ENCODE peak calls at places on chromosome 1, in nine cellular contexts. D is sigmoid colon; S is Peyer's patch; O is neural progenitor cell; C is left lung; Q is CD8-positive, alpha-beta T cell; H is mammary epithelial cell; W is vagina; J is uterus. G is an unnamed sample.

GRCh38 chr1:52836035-52836434 is 6.5 kb upstream of the ZYG11A start:
- DNase-seq in C (no peak), D (no peak), J (no peak), W (no peak), O (no peak), H (no peak), S (no peak), Q (no peak), G (no peak)

GRCh38 chr1:67791261-67791660 is 42.0 kb downstream of the GNG12 start:
- DNase-seq in D (no peak), O (no peak), C (no peak), J (no peak), W (no peak), Q (no peak), H (no peak), S (no peak), G (peak; percentile 58)

GRCh38 chr1:6269997-6270401 is 9.1 kb upstream of the GPR153 start:
- DNase-seq in H (no peak), S (no peak), C (no peak), D (no peak), W (no peak), O (no peak), J (no peak), Q (no peak), G (no peak)

GRCh38 chr1:201409440-201409839 is 10.3 kb upstream of the LAD1 start:
- DNase-seq in H (no peak), W (no peak), S (no peak), J (no peak), C (no peak), Q (no peak), O (no peak), D (no peak), G (no peak)

GRCh38 chr1:241270016-241270415 is 87.0 kb downstream of the RGS7 start:
- DNase-seq in D (no peak), O (no peak), S (no peak), C (no peak), Q (no peak), W (no peak), H (no peak), J (no peak), G (no peak)

GRCh38 chr1:191839891-191840290 is 318.4 kb upstream of the RGS18 start:
- DNase-seq in H (peak; percentile 3), Q (no peak), D (no peak), C (no peak), W (no peak), O (no peak), S (no peak), J (no peak), G (peak; percentile 3)

GRCh38 chr1:76713535-76713934 is 153.7 kb upstream of the ST6GALNAC5 start:
- DNase-seq in H (no peak), W (no peak), O (no peak), D (no peak), J (no peak), Q (no peak), S (no peak), C (no peak), G (no peak)

GRCh38 chr1:171871848-171872247 is 30.6 kb downstream of the DNM3 start:
- DNase-seq in W (no peak), S (no peak), Q (no peak), C (no peak), D (no peak), O (no peak), H (no peak), J (no peak), G (no peak)

GRCh38 chr1:50894340-50894739 is 65.7 kb downstream of the FAF1 start:
- DNase-seq in D (no peak), O (no peak), Q (no peak), W (no peak), J (no peak), S (no peak), H (no peak), C (no peak), G (no peak)

GRCh38 chr1:241525026-241525425 is 5.5 kb upstream of the FH start:
- DNase-seq in J (no peak), D (no peak), C (no peak), W (no peak), Q (no peak), H (no peak), O (no peak), S (no peak), G (no peak)

GRCh38 chr1:117664314-117664713 is 58.5 kb downstream of the TENT5C start:
- DNase-seq in Q (peak; percentile 30), C (no peak), W (no peak), O (no peak), J (no peak), H (no peak), S (peak; percentile 65), D (no peak), G (no peak)

GRCh38 chr1:231937013-231937754 is 310.6 kb downstream of the DISC1 start:
- DNase-seq in H (no peak), J (no peak), Q (no peak), D (peak; percentile 69), S (no peak), C (no peak), O (no peak), W (no peak), G (no peak)

GRCh38 chr1:74402873-74403272 is 109.5 kb downstream of the LRRC53 start:
- DNase-seq in Q (no peak), S (no peak), O (no peak), C (no peak), H (no peak), W (no peak), D (no peak), J (no peak), G (no peak)

GRCh38 chr1:150696590-150696989 is 364 bp downstream of the GOLPH3L start:
- DNase-seq in D (no peak), S (no peak), J (no peak), H (no peak), W (no peak), Q (no peak), C (no peak), O (peak; percentile 41), G (no peak)

DNA sequence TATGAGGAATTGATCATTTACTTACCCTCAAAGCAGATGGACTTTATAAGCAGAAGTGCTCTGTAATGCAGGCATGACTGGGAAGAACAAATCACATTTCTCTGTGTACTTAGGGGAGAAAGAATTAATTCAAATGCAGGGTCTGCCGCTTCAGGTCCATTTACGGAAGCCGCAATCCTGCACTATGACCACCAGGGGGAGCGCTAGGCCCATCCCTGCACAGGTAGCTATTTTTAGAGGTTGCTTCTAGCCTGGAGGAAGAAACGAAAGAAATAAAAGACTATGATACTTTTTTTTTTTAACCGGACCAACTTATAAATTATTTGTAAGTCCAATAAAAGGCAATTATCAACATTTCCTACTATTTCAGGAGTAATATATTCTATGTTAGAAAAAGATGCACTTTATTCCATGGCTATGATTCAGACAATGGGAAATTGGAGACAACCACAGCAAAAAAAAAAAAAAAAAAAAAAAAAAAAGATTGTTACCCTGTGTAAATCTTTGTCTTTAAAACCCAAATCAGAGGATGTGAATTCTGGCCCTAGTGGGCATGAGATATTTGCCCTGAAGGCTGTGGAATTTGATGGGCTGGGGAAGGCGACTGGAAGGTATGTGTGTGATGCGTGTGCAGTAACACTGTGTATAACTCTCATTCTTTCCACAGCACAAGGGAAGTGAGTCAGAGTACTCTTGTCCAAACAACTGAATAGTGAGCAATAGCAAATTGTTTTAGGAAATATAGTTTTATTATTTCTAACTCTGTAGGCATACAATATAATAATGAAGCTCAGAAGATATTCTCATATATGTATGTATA is 12.9 kb upstream of the FYB2 start:
- DNase-seq in H (peak; percentile 81), S (peak; percentile 40), Q (peak; percentile 23), C (peak; percentile 80), W (no peak), O (peak; percentile 76), J (peak; percentile 45), D (peak; percentile 78), G (peak; percentile 91)
- H3K27ac ChIP-seq in H (peak overlapping the region; percentile 38), S (no peak overlapping the region), Q (no peak overlapping the region), C (no peak overlapping the region), W (no peak overlapping the region), O (no peak overlapping the region), J (no peak overlapping the region), D (peak overlapping the region; percentile 55), G (no peak overlapping the region)

GRCh38 chr1:210438928-210439841 is 110.5 kb downstream of the HHAT start:
- DNase-seq in H (peak; percentile 72), C (no peak), O (no peak), S (no peak), D (no peak), Q (no peak), W (no peak), J (no peak), G (peak; percentile 99)

GRCh38 chr1:210440081-210440480 is 111.4 kb downstream of the HHAT start:
- DNase-seq in O (no peak), S (no peak), J (no peak), Q (no peak), W (no peak), H (no peak), D (no peak), C (no peak), G (peak; percentile 50)

GRCh38 chr1:210437111-210437510 is 108.4 kb downstream of the HHAT start:
- DNase-seq in O (no peak), H (no peak), J (no peak), Q (no peak), S (no peak), W (no peak), C (no peak), D (no peak), G (no peak)

GRCh38 chr1:210441028-210441427 is 112.3 kb downstream of the HHAT start:
- DNase-seq in D (no peak), H (no peak), W (no peak), S (no peak), C (no peak), J (no peak), O (no peak), Q (no peak), G (peak; percentile 8)

GRCh38 chr1:210437781-210438180 is 109.1 kb downstream of the HHAT start:
- DNase-seq in Q (no peak), O (no peak), C (no peak), S (no peak), W (no peak), D (no peak), J (no peak), H (no peak), G (no peak)
- H3K4me1 ChIP-seq in Q (no peaks in the 10 kb centered on the region), O (no peaks in the 10 kb centered on the region), C (no peaks in the 10 kb centered on the region), S (no peaks in the 10 kb centered on the region), W (no peaks in the 10 kb centered on the region), D (no peaks in the 10 kb centered on the region), J (no peaks in the 10 kb centered on the region), H (peaks cover 23% of the 10 kb centered on the region), G (peaks cover 27% of the 10 kb centered on the region)

DNA sequence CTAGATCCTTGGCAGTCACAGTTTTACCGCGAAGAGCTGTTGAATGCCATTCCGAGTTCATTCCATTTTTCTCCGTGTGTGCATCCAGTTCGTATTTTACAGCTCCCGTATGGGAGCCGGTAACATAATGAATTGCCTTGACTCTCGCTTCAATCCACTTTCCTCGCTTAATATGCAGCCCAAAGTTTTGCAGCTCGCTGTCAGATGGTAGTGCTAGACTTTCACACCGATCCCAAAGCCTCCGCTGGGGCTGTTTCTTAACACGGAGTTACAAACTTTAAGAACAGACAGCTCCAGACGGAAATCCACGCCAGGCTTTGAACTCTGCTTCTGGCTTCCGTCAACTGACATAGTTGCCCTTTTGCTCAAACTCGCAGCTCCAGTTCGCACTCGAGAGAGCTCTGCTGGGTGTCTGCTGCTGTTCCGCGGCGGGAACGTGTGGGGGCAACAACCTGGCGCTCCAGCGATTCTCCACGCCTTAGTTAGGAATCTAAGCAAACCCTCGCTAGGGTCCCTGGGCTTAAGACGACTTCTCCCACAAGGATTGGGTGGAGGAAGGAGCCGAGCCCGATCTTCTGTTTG is 3.5 kb upstream of the ARID1A start:
- DNase-seq in S (peak; percentile 90), J (peak; percentile 91), W (peak; percentile 94), H (peak; percentile 94), D (peak; percentile 95), C (peak; percentile 87), O (peak; percentile 93), Q (peak; percentile 57), G (peak; percentile 97)
- TF ChIP-seq CTCF in S (peak; percentile 17), J (peak; percentile 34), W (no peak), H (peak; percentile 13), D (no peak), C (no peak), O (peak; percentile 29), Q (no peak), G (peak; percentile 46)

GRCh38 chr1:155950829-155951228 is 9.4 kb downstream of the RXFP4 start:
- DNase-seq in Q (no peak), D (no peak), H (no peak), O (no peak), J (no peak), W (no peak), S (no peak), C (peak; percentile 77), G (no peak)
- H3K27ac ChIP-seq in Q (no peak overlapping the region), D (no peak overlapping the region), H (no peak overlapping the region), O (no peak overlapping the region), J (no peak overlapping the region), W (no peak overlapping the region), S (no peak overlapping the region), C (no peak overlapping the region), G (no peak overlapping the region)